ENCODE peak calls at places on chromosomes 11 and 22, in seven cellular contexts. Q is neural progenitor cell, E is natural killer cell, I is choroid plexus epithelial cell, S is fibroblast of villous mesenchyme, P is psoas muscle, L is thoracic aorta. C is an unnamed sample.

GRCh38 chr22:27602390-27602789 is 199.2 kb downstream of the MN1 start:
- DNase-seq in E (no peak), S (no peak), L (no peak), Q (no peak), I (no peak), P (no peak), C (no peak)

GRCh38 chr11:70699294-70700221 is 301.2 kb downstream of the CTTN start:
- DNase-seq in E (no peak), S (peak; percentile 53), L (no peak), I (no peak), Q (peak; percentile 78), P (peak; percentile 26), C (no peak)

GRCh38 chr11:113131036-113131775 is 170.0 kb downstream of the NCAM1 start:
- DNase-seq in E (no peak), Q (no peak), P (no peak), L (no peak), S (no peak), I (peak; percentile 12), C (no peak)

GRCh38 chr11:69004411-69005182 is 8.4 kb downstream of the MRGPRF start:
- DNase-seq in Q (no peak), L (no peak), P (peak; percentile 38), S (no peak), I (no peak), E (no peak), C (no peak)

GRCh38 chr11:67581469-67581868 is 2.1 kb upstream of the GSTP1 start:
- DNase-seq in S (no peak), Q (peak; percentile 52), P (no peak), L (no peak), E (no peak), I (no peak), C (no peak)

GRCh38 chr11:35980646-35981402 is 37.0 kb downstream of the LDLRAD3 start:
- DNase-seq in Q (no peak), S (peak; percentile 32), P (no peak), I (peak; percentile 74), E (no peak), L (no peak), C (no peak)

GRCh38 chr11:1747753-1748466 is 2.5 kb downstream of the IFITM10 start:
- DNase-seq in S (no peak), I (no peak), Q (no peak), L (no peak), E (peak; percentile 17), P (peak; percentile 87), C (no peak)

GRCh38 chr11:135023499-135023898 is 611.5 kb upstream of the B3GAT1 start:
- DNase-seq in L (no peak), E (no peak), P (no peak), I (no peak), S (no peak), Q (no peak), C (no peak)

GRCh38 chr11:126355926-126356897 is 726 bp downstream of the ST3GAL4 start:
- DNase-seq in Q (no peak), E (no peak), P (peak; percentile 68), L (no peak), S (no peak), I (peak; percentile 31), C (no peak)

GRCh38 chr11:130634981-130635473 is 186.6 kb downstream of the ADAMTS15 start:
- DNase-seq in P (no peak), S (no peak), L (no peak), Q (no peak), I (peak; percentile 80), E (no peak), C (no peak)

GRCh38 chr11:12224537-12224893 is 114.1 kb downstream of the MICAL2 start:
- DNase-seq in I (peak; percentile 90), Q (no peak), E (peak; percentile 89), L (peak; percentile 70), P (peak; percentile 87), S (peak; percentile 40), C (no peak)

GRCh38 chr11:70751142-70751734 is 352.9 kb downstream of the CTTN start:
- DNase-seq in S (no peak), E (no peak), L (no peak), I (peak; percentile 2), P (no peak), Q (no peak), C (no peak)

GRCh38 chr11:65059523-65059922 is 1.2 kb upstream of the NAALADL1 start:
- DNase-seq in Q (no peak), S (no peak), L (no peak), P (no peak), I (no peak), E (no peak), C (no peak)

GRCh38 chr22:39220450-39220849 is 24.3 kb downstream of the PDGFB start:
- DNase-seq in P (no peak), E (no peak), L (no peak), I (no peak), S (no peak), Q (no peak), C (no peak)

GRCh38 chr11:65559951-65560537 is 1.9 kb upstream of the LTBP3 start:
- DNase-seq in S (peak; percentile 23), L (peak; percentile 30), I (peak; percentile 63), P (no peak), E (no peak), Q (no peak), C (no peak)

GRCh38 chr11:26271666-26272065 is 60.3 kb upstream of the ANO3 start:
- DNase-seq in I (no peak), L (no peak), E (no peak), P (no peak), Q (no peak), S (no peak), C (no peak)

GRCh38 chr22:24060375-24060788 is 49.3 kb downstream of the CABIN1 start:
- DNase-seq in E (no peak), P (no peak), Q (no peak), I (peak; percentile 96), S (peak; percentile 85), L (peak; percentile 45), C (no peak)

GRCh38 chr11:18492888-18493287 is 33.9 kb downstream of the TSG101 start:
- DNase-seq in L (no peak), Q (no peak), E (no peak), P (no peak), I (peak; percentile 51), S (no peak), C (no peak)

GRCh38 chr22:19994851-19995610 is 21.6 kb downstream of the ARVCF start:
- DNase-seq in E (no peak), P (no peak), Q (no peak), I (no peak), S (no peak), L (no peak), C (no peak)

GRCh38 chr11:21933095-21933494 is 259.8 kb upstream of the ANO5 start:
- DNase-seq in I (peak; percentile 2), Q (no peak), L (no peak), P (no peak), E (no peak), S (no peak), C (no peak)
- TF ChIP-seq CTCF in I (peak; percentile 44), Q (peak; percentile 63), L (peak; percentile 33), P (peak; percentile 53), E (no peak), S (no peak), C (no peak)

GRCh38 chr22:46609724-46610161 is 10.4 kb upstream of the GRAMD4 start:
- DNase-seq in S (no peak), P (no peak), E (no peak), I (no peak), L (no peak), Q (no peak), C (no peak)

GRCh38 chr22:46610345-46610744 is 9.8 kb upstream of the GRAMD4 start:
- DNase-seq in I (no peak), P (no peak), Q (no peak), L (no peak), E (no peak), S (no peak), C (no peak)

GRCh38 chr22:46611189-46611588 is 9.0 kb upstream of the GRAMD4 start:
- DNase-seq in P (no peak), E (no peak), I (no peak), S (no peak), Q (no peak), L (no peak), C (no peak)

GRCh38 chr22:46607483-46608114 is 12.6 kb upstream of the GRAMD4 start:
- DNase-seq in I (no peak), Q (no peak), L (no peak), P (no peak), S (no peak), E (no peak), C (no peak)

DNA sequence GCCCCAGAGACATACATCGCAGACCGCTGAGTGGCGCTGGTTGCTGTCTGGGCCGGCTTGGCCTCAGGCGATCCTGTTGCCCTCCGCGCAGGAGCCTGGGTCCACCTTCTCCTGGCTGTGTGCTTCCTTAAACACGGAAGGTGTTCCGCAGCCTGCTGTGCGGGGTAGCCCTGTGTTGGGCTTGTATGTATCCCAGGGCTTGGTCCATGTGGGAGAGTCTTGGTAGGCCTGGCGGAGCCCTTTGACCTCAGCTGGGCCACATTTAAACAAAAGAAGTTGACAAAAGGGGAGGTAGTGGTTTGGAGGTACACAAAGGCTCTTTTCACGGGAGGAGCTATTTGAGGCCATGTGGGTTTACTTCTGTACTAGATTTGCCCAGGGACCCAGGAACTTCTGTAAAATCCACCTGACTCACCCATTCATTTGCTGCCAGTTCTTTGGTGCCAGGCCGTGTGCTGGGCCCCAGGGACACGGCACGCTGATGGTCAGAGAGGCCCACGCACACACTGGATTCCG is 11.0 kb upstream of the GRAMD4 start:
- DNase-seq in E (no peak), S (no peak), I (no peak), P (no peak), L (no peak), Q (peak; percentile 44), C (no peak)
- TF ChIP-seq CTCF in E (no peak), S (no peak), I (no peak), P (no peak), L (no peak), Q (no peak), C (no peak)

DNA sequence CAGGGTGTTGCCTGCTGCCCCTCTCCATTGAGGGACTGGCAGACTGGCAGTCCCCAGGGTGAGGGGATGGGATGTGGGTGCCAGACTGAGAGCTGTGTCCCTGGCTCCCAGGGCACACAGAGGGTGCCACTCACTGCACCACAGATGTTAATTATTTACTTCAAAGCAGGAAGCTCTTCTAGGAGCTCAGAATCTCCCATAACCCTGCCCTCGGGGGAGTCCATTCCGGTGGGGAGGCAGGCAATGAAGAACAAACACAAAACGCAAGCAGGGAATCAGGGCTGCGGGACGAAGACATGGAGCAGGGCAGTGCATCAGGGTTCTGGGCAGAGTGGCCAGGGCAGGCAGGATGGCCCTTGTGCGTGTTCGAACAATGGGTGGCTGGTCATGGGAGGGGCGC is 24.4 kb upstream of the FLRT1 start:
- DNase-seq in P (no peak), S (no peak), L (no peak), I (no peak), E (no peak), Q (no peak), C (no peak)
- TF ChIP-seq CTCF in P (no peak), S (no peak), L (no peak), I (no peak), E (no peak), Q (no peak), C (no peak)

DNA sequence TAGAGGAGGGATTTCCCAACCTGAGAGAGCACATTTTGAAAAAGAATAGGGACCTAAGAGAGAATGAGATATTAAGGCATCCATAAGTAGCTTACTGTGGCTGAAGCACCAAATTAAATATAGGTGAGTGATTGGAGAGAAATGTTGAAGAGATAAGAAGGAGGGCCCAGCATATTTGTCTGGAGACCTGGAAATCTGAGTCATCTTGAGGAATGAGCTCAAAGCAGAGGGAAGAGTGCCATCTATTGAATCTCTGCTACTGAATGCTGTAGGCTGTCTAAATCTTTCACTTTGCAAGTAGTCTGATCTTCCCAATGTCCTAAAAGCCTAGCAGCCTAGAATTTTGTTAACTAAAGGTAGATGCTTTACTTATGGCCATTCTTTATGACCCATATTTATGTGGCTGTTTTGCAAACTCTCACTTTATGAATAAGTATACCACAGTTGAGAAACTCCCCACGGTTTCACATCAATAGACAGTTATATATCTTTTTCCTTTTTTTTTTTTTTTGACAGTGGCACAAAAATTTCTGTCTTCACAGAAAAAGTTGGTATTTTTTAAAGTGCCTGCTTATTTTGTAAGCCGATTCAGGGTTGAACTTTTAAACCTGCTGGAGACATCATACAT is 2093.5 kb downstream of the LRRC4C start:
- DNase-seq in I (peak; percentile 49), P (no peak), L (no peak), E (no peak), Q (peak; percentile 20), S (no peak), C (no peak)
- TF ChIP-seq CTCF in I (peak; percentile 25), P (no peak), L (no peak), E (no peak), Q (peak; percentile 48), S (no peak), C (no peak)

C was measured in activated B cell treated with CpG ODN at 0.5 μM for 24 hours.